ENCODE peak calls at places on chromosomes 11 and 22, in four cellular contexts. C, O, X and J are unnamed samples.

GRCh38 chr22:22386602-22387385 is 121.7 kb downstream of the ZNF280B start:
- DNase-seq in C (no peak), O (no peak), X (peak), J (no peak)

GRCh38 chr22:37026325-37026724 is 6.8 kb downstream of the MPST start:
- DNase-seq in C (no peak), O (no peak), X (no peak), J (no peak)

GRCh38 chr11:13778345-13778744 is 109.9 kb downstream of the FAR1 start:
- DNase-seq in C (no peak), O (no peak), X (no peak), J (no peak)

GRCh38 chr11:19970944-19971343 is 189.3 kb downstream of the DBX1 start:
- DNase-seq in C (no peak), O (no peak), X (no peak), J (no peak)

GRCh38 chr22:32462452-32462851 is 1.8 kb downstream of the BPIFC start:
- DNase-seq in C (no peak), O (no peak), X (no peak), J (no peak)

GRCh38 chr11:35549787-35550186 is 24.4 kb upstream of the PAMR1 start:
- DNase-seq in C (no peak), O (no peak), X (no peak), J (no peak)

GRCh38 chr11:45482331-45482730 is 183.1 kb downstream of the CHST1 start:
- DNase-seq in C (no peak), O (no peak), X (no peak), J (no peak)

GRCh38 chr11:89405629-89406028 is 85.5 kb downstream of the NOX4 start:
- DNase-seq in C (no peak), O (no peak), X (no peak), J (no peak)

GRCh38 chr11:64284048-64284961 is at the start of gene BAD:
- DNase-seq in C (no peak), O (peak), X (peak), J (peak)

GRCh38 chr11:85123752-85124231 is 503.4 kb downstream of the DLG2 start:
- DNase-seq in C (peak), O (no peak), X (no peak), J (no peak)

GRCh38 chr22:42553475-42554361 is at the start of gene SERHL2:
- DNase-seq in C (peak), O (peak), X (peak), J (peak)

GRCh38 chr11:36041988-36042606 is 98.2 kb downstream of the LDLRAD3 start:
- DNase-seq in C (no peak), O (no peak), X (no peak), J (no peak)

GRCh38 chr11:84498016-84498415 is 1129.1 kb downstream of the DLG2 start:
- DNase-seq in C (no peak), O (no peak), X (no peak), J (no peak)

GRCh38 chr22:29706991-29707390 is 12.8 kb upstream of the CABP7 start:
- DNase-seq in C (no peak), O (no peak), X (no peak), J (no peak)

GRCh38 chr22:49042066-49042465 is 785.6 kb downstream of the BRD1 start:
- DNase-seq in C (no peak), O (no peak), X (no peak), J (no peak)

GRCh38 chr22:50691521-50691920 is 18.9 kb downstream of the SHANK3 start:
- DNase-seq in C (peak), O (peak), X (peak), J (no peak)

GRCh38 chr11:106917973-106918372 is 100.3 kb downstream of the GUCY1A2 start:
- DNase-seq in C (no peak), O (peak), X (peak), J (peak)

GRCh38 chr11:79971255-79971654 is 530.4 kb upstream of the TENM4 start:
- DNase-seq in C (no peak), O (no peak), X (no peak), J (no peak)

GRCh38 chr11:115324569-115325432 is 179.4 kb downstream of the CADM1 start:
- DNase-seq in C (peak), O (no peak), X (peak), J (peak)

GRCh38 chr22:21003782-21004181 is 1.9 kb upstream of the THAP7 start:
- DNase-seq in C (no peak), O (no peak), X (no peak), J (no peak)

GRCh38 chr22:48369789-48370507 is 1457.7 kb downstream of the BRD1 start:
- DNase-seq in C (no peak), O (peak), X (peak), J (peak)

GRCh38 chr22:41237707-41238569 is 2.8 kb downstream of the CHADL start:
- DNase-seq in C (peak), O (peak), X (no peak), J (peak)

GRCh38 chr11:63146586-63146985 is 2.6 kb upstream of the SLC22A24 start:
- DNase-seq in C (no peak), O (no peak), X (no peak), J (no peak)

GRCh38 chr11:27466363-27466762 is 6.2 kb downstream of the LGR4 start:
- DNase-seq in C (no peak), O (no peak), X (no peak), J (no peak)

GRCh38 chr11:68940651-68941323 is 37.1 kb downstream of the IGHMBP2 start:
- DNase-seq in C (no peak), O (no peak), X (no peak), J (no peak)

GRCh38 chr11:68939583-68940555 is 36.2 kb downstream of the IGHMBP2 start:
- DNase-seq in C (no peak), O (no peak), X (no peak), J (no peak)

GRCh38 chr11:68942751-68943271 is 38.0 kb downstream of the MRGPRD start:
- DNase-seq in C (no peak), O (no peak), X (no peak), J (no peak)

GRCh38 chr11:68941324-68942089 is 37.8 kb downstream of the IGHMBP2 start:
- DNase-seq in C (no peak), O (no peak), X (no peak), J (no peak)

GRCh38 chr11:68942090-68942620 is 38.5 kb downstream of the IGHMBP2 start:
- DNase-seq in C (no peak), O (no peak), X (no peak), J (no peak)
- TF ChIP-seq SUZ12 in C (no peak), O (no peak), X (no peak), J (no peak)

DNA sequence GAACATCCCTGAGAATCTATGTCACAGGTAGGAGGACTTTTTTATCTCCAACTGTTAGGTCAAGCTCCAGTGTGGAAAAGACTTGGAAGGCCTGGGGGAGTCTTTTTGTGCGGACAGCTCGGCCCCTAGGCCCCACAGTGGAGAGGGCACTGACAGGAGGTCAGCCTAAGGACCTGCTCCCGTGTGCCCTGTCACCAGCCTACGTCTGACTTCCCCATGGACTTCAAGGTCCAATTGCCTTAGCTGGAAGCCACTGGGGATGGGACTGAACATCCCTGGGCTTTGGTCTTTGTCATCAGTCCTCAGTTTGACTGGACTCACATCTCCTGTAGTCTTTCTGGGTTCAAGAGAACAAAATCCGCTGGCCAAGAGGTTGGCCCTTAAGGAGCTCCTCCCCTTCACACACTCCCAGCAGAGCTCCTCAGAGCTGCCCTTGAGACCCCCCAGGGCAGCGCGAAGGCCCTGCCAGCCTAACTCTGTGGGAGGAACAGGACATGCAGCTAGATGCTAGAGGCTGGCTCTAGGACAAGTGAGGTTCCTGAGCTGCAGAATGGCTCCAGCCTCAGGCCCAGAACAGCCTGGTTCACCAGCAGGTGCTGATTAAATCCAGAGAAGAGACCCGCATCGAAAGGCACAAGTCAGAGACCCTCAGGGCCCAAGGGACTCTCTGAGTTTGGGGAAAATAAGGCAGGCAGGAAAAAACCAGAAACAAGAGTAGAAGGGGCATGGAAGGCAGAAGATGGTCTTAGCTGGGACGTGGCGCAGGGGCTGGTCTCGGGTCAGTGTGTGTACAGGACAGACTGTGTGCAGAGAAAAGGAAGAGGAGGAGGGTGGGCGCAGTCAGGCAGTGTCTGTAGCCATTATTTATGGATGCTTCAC is 31.6 kb downstream of the PPP2R1B start:
- DNase-seq in C (no peak), O (no peak), X (no peak), J (no peak)
- H3K9ac ChIP-seq in C (no peak), O (no peak), X (no peak), J (no peak)

GRCh38 chr11:2150206-2150847 is 10.7 kb downstream of the INS start:
- DNase-seq in C (no peak), O (no peak), X (peak), J (peak)

GRCh38 chr11:2153581-2154194 is 7.3 kb downstream of the INS start:
- DNase-seq in C (no peak), O (no peak), X (no peak), J (no peak)

GRCh38 chr11:2149471-2150205 is 10.4 kb upstream of the IGF2 start:
- DNase-seq in C (no peak), O (no peak), X (no peak), J (no peak)

GRCh38 chr11:2154195-2154585 is 6.8 kb downstream of the INS start:
- DNase-seq in C (no peak), O (no peak), X (no peak), J (no peak)

GRCh38 chr11:2151500-2152257 is 9.3 kb downstream of the INS start:
- DNase-seq in C (no peak), O (peak), X (peak), J (peak)
- TF ChIP-seq YY1 in C (peak), O (no peak), X (no peak), J (no peak)

GRCh38 chr11:96072592-96072991 is 148.7 kb upstream of the MTMR2 start:
- DNase-seq in C (no peak), O (no peak), X (no peak), J (no peak)

GRCh38 chr11:96074551-96075309 is 150.8 kb upstream of the MTMR2 start:
- DNase-seq in C (no peak), O (no peak), X (no peak), J (no peak)

GRCh38 chr11:96079691-96080090 is 155.8 kb upstream of the MTMR2 start:
- DNase-seq in C (no peak), O (no peak), X (no peak), J (no peak)

GRCh38 chr11:96073536-96073935 is 149.6 kb upstream of the MTMR2 start:
- DNase-seq in C (no peak), O (no peak), X (no peak), J (no peak)

GRCh38 chr11:96075532-96075959 is 151.6 kb upstream of the MTMR2 start:
- DNase-seq in C (peak), O (no peak), X (no peak), J (no peak)
- TF ChIP-seq SUZ12 in C (no peak), O (no peak), X (no peak), J (no peak)

GRCh38 chr22:47136050-47136449 is 373.6 kb downstream of the TBC1D22A start:
- DNase-seq in C (no peak), O (no peak), X (no peak), J (no peak)
- H3K9ac ChIP-seq in C (no peak), O (no peak), X (no peak), J (no peak)

GRCh38 chr11:47775240-47775869 is 8.2 kb upstream of the FNBP4 start:
- DNase-seq in C (no peak), O (no peak), X (no peak), J (no peak)
- TF ChIP-seq YY1 in C (no peak), O (no peak), X (no peak), J (no peak)

GRCh38 chr11:82999232-82999631 is 72.5 kb downstream of the RAB30 start:
- DNase-seq in C (no peak), O (no peak), X (no peak), J (no peak)

GRCh38 chr11:82995754-82996398 is 75.8 kb downstream of the RAB30 start:
- DNase-seq in C (no peak), O (no peak), X (no peak), J (no peak)

GRCh38 chr11:82998697-82999096 is 73.0 kb downstream of the RAB30 start:
- DNase-seq in C (no peak), O (no peak), X (no peak), J (no peak)

GRCh38 chr11:82995276-82995675 is 76.4 kb downstream of the RAB30 start:
- DNase-seq in C (no peak), O (no peak), X (no peak), J (no peak)

GRCh38 chr11:82996966-82997606 is 74.6 kb downstream of the RAB30 start:
- DNase-seq in C (peak), O (no peak), X (no peak), J (no peak)
- TF ChIP-seq SUZ12 in C (no peak), O (no peak), X (no peak), J (no peak)

DNA sequence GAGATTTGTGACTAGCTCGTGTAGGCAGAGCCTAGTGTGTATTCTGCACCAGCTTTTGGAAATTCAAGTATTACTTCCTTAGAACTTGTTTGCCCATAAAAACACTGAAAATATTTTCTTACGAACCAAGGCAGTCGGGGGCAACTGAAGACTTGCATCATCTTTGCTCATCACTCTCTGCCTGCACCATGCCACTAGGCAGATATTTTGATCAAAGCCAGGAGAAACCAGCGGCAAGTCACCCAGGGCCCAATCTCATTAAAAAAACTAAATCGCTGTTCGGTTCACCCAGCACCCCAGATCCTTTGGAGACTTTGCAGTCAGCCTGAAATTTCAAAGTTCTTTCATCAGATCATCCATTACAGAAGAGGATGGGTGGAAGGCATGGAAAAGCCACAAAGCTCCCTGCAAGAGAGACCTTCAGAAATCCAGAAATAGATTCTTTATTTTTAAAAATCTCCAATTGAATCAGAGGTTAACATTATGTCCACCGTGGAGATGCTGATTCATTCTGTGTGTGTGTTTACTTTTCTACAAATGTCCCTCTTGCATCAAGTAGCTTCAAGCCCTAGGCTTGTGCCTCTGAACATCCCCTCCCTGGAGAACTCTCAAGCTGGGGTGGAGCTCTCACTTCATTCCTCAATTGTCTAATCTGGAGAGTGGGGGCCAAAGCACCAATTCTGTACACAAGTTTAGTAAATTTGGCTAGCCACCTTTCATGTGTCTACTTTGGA is 78.4 kb downstream of the ETS1 start:
- DNase-seq in C (no peak), O (no peak), X (no peak), J (no peak)
- H3K9ac ChIP-seq in C (no peak), O (no peak), X (no peak), J (no peak)